ENCODE peak calls at places on chromosome 4, in five cellular contexts. O is neural crest cell, X is SW480, L is nephron progenitor cell, P is heart left ventricle. U is an unnamed sample.

GRCh38 chr4:145098675-145099037 is 545 bp downstream of the ABCE1 start:
- DNase-seq in O (no peak), X (peak; percentile 64), L (no peak), P (peak; percentile 43), U (peak; percentile 43)

GRCh38 chr4:7956306-7957112 is 16.8 kb upstream of the AFAP1 start:
- DNase-seq in O (no peak), X (peak; percentile 25), L (no peak), P (peak; percentile 57), U (no peak)

GRCh38 chr4:138875886-138876608 is 139.5 kb upstream of the NOCT start:
- DNase-seq in O (no peak), X (peak; percentile 33), L (no peak), P (no peak), U (no peak)

GRCh38 chr4:77393981-77394380 is 211.6 kb upstream of the CXCL13 start:
- DNase-seq in O (no peak), X (no peak), L (no peak), P (no peak), U (no peak)

GRCh38 chr4:38085394-38086150 is 125.4 kb downstream of the PTTG2 start:
- DNase-seq in O (no peak), X (no peak), L (no peak), P (no peak), U (no peak)

GRCh38 chr4:76570141-76570989 is 135.3 kb downstream of the SHROOM3 start:
- DNase-seq in O (no peak), X (no peak), L (peak; percentile 38), P (no peak), U (no peak)

GRCh38 chr4:11424000-11424399 is 4.7 kb downstream of the HS3ST1 start:
- DNase-seq in O (peak; percentile 36), X (peak; percentile 16), L (peak; percentile 30), P (no peak), U (peak; percentile 28)

GRCh38 chr4:113684534-113685091 is 76.9 kb downstream of the CAMK2D start:
- DNase-seq in O (no peak), X (no peak), L (no peak), P (peak; percentile 83), U (peak; percentile 49)

GRCh38 chr4:58301384-58301783 is 1191.2 kb upstream of the IGFBP7 start:
- DNase-seq in O (no peak), X (no peak), L (no peak), P (no peak), U (no peak)

GRCh38 chr4:165118256-165118909 is 5.7 kb upstream of the TMEM192 start:
- DNase-seq in O (no peak), X (no peak), L (no peak), P (no peak), U (no peak)

GRCh38 chr4:90495936-90496335 is 368.7 kb downstream of the CCSER1 start:
- DNase-seq in O (no peak), X (no peak), L (no peak), P (no peak), U (no peak)

GRCh38 chr4:84803720-84804119 is 162.8 kb downstream of the WDFY3 start:
- DNase-seq in O (no peak), X (no peak), L (no peak), P (no peak), U (no peak)

GRCh38 chr4:102612824-102613366 is 111.7 kb downstream of the NFKB1 start:
- DNase-seq in O (no peak), X (no peak), L (no peak), P (no peak), U (no peak)

GRCh38 chr4:38759077-38759789 is 23.6 kb downstream of the TLR10 start:
- DNase-seq in O (peak; percentile 74), X (peak; percentile 43), L (peak; percentile 71), P (peak; percentile 65), U (peak; percentile 39)

GRCh38 chr4:107552306-107552705 is 167.7 kb downstream of the PAPSS1 start:
- DNase-seq in O (no peak), X (no peak), L (no peak), P (no peak), U (no peak)

GRCh38 chr4:88628746-88629145 is 36.5 kb downstream of the HERC3 start:
- DNase-seq in O (no peak), X (no peak), L (no peak), P (no peak), U (no peak)

GRCh38 chr4:130486841-130487240 is 1390.9 kb downstream of the C4orf33 start:
- DNase-seq in O (no peak), X (no peak), L (no peak), P (no peak), U (no peak)

GRCh38 chr4:186158021-186158859 is 33.1 kb upstream of the CYP4V2 start:
- DNase-seq in O (no peak), X (no peak), L (no peak), P (no peak), U (no peak)

GRCh38 chr4:44928062-44928380 is 201.7 kb upstream of the GNPDA2 start:
- DNase-seq in O (no peak), X (no peak), L (no peak), P (no peak), U (no peak)

GRCh38 chr4:54898941-54899340 is 226.5 kb downstream of the KDR start:
- DNase-seq in O (no peak), X (peak; percentile 77), L (no peak), P (no peak), U (no peak)

GRCh38 chr4:177726111-177726510 is 283.9 kb upstream of the AGA start:
- DNase-seq in O (no peak), X (no peak), L (no peak), P (no peak), U (no peak)

GRCh38 chr4:113101669-113102068 is 52.2 kb downstream of the ANK2 start:
- DNase-seq in O (no peak), X (no peak), L (no peak), P (no peak), U (no peak)

GRCh38 chr4:180057891-180058643 is 2185.1 kb upstream of the TENM3 start:
- DNase-seq in O (peak; percentile 18), X (peak; percentile 19), L (peak; percentile 59), P (no peak), U (peak; percentile 30)

GRCh38 chr4:52873191-52873590 is 11.1 kb downstream of the RASL11B start:
- DNase-seq in O (no peak), X (peak; percentile 81), L (no peak), P (no peak), U (no peak)

GRCh38 chr4:55947912-55948725 is 626 bp upstream of the CEP135 start:
- DNase-seq in O (peak; percentile 2), X (peak; percentile 76), L (no peak), P (no peak), U (no peak)

GRCh38 chr4:67558493-67558892 is at the start of gene STAP1:
- DNase-seq in O (no peak), X (no peak), L (no peak), P (no peak), U (no peak)

GRCh38 chr4:153522800-153523089 is 56.6 kb downstream of the TMEM131L start:
- DNase-seq in O (no peak), X (no peak), L (no peak), P (no peak), U (no peak)

GRCh38 chr4:6873291-6873690 is 36.3 kb upstream of the TBC1D14 start:
- DNase-seq in O (no peak), X (peak; percentile 9), L (no peak), P (no peak), U (no peak)

GRCh38 chr4:100369871-100370270 is 148.0 kb downstream of the EMCN start:
- DNase-seq in O (no peak), X (no peak), L (no peak), P (no peak), U (no peak)

GRCh38 chr4:2587215-2587823 is 50.9 kb downstream of the FAM193A start:
- DNase-seq in O (no peak), X (no peak), L (no peak), P (no peak), U (no peak)

U was measured in HEK293T.